ENCODE peak calls at places on chromosome 7, in ten cellular contexts. X is GM12878, P is brain microvascular endothelial cell, G is Calu3, Q is NCI-H460, D is fibroblast of mammary gland, N is Kasumi-1, U is cardiac muscle cell, W is T-helper 1 cell, E is NCI-H446. R is an unnamed sample.

GRCh38 chr7:2791390-2791789 is 52.7 kb downstream of the GNA12 start:
- DNase-seq in G (no peak), U (no peak), P (no peak), N (no peak), X (no peak), D (no peak), E (no peak), Q (no peak), W (no peak), R (no peak)

GRCh38 chr7:88566174-88566729 is 193.2 kb upstream of the ZNF804B start:
- DNase-seq in D (no peak), P (no peak), W (no peak), Q (no peak), U (no peak), G (no peak), X (no peak), N (no peak), E (no peak), R (no peak)

GRCh38 chr7:108613147-108613948 is 43.7 kb downstream of the DNAJB9 start:
- DNase-seq in Q (peak; percentile 61), D (peak; percentile 49), W (peak; percentile 32), P (peak; percentile 5), U (peak; percentile 61), N (peak; percentile 62), E (peak; percentile 76), X (no peak), G (no peak), R (no peak)

GRCh38 chr7:7720193-7720592 is 1.8 kb upstream of the RPA3 start:
- DNase-seq in Q (no peak), U (no peak), P (no peak), W (no peak), D (no peak), N (no peak), E (peak; percentile 85), X (no peak), G (no peak), R (no peak)

GRCh38 chr7:74312418-74313021 is 23.3 kb downstream of the CLIP2 start:
- DNase-seq in P (no peak), X (no peak), W (peak; percentile 60), G (no peak), E (no peak), Q (no peak), N (no peak), D (no peak), U (no peak), R (peak; percentile 58)

GRCh38 chr7:92633211-92633906 is 43.2 kb upstream of the FAM133B start:
- DNase-seq in E (peak; percentile 27), P (peak; percentile 88), D (peak; percentile 93), N (peak; percentile 95), X (no peak), G (peak; percentile 40), W (peak; percentile 75), Q (peak; percentile 56), U (peak; percentile 93), R (no peak)

GRCh38 chr7:37656913-37657530 is 26.5 kb upstream of the GPR141 start:
- DNase-seq in G (no peak), Q (no peak), D (no peak), P (no peak), N (peak; percentile 70), E (no peak), X (peak; percentile 37), W (no peak), U (no peak), R (no peak)

GRCh38 chr7:138864667-138865066 is 66.7 kb upstream of the ATP6V0A4 start:
- DNase-seq in Q (peak; percentile 63), W (peak; percentile 65), G (peak; percentile 57), U (peak; percentile 86), D (peak; percentile 92), E (no peak), N (peak; percentile 37), X (no peak), P (peak; percentile 82), R (no peak)

GRCh38 chr7:93147358-93147757 is 827 bp downstream of the SAMD9L start:
- DNase-seq in N (peak; percentile 59), E (no peak), Q (peak; percentile 8), U (peak; percentile 68), D (peak; percentile 61), X (peak; percentile 51), W (peak; percentile 68), P (peak; percentile 45), G (peak; percentile 41), R (no peak)

GRCh38 chr7:129550673-129551360 is 48.5 kb downstream of the SMKR1 start:
- DNase-seq in X (no peak), D (no peak), U (no peak), P (no peak), E (no peak), G (no peak), Q (no peak), W (no peak), N (no peak), R (no peak)

GRCh38 chr7:2266911-2267310 is 24.9 kb downstream of the NUDT1 start:
- DNase-seq in G (no peak), U (no peak), N (no peak), D (peak; percentile 67), Q (no peak), P (no peak), W (no peak), E (peak; percentile 13), X (no peak), R (no peak)

GRCh38 chr7:32942783-32943653 is 14.2 kb upstream of the FKBP9 start:
- DNase-seq in N (peak; percentile 84), U (peak; percentile 80), P (peak; percentile 51), D (peak; percentile 64), G (peak; percentile 94), W (peak; percentile 64), E (peak; percentile 77), X (no peak), Q (peak; percentile 76), R (peak; percentile 71)

GRCh38 chr7:37118029-37118428 is 330.6 kb downstream of the ELMO1 start:
- DNase-seq in X (no peak), G (no peak), E (no peak), N (no peak), Q (no peak), W (no peak), P (no peak), U (no peak), D (no peak), R (no peak)

GRCh38 chr7:47535033-47535703 is 46.7 kb downstream of the TNS3 start:
- DNase-seq in N (no peak), E (no peak), D (peak; percentile 42), Q (no peak), U (peak; percentile 21), W (no peak), G (no peak), P (no peak), X (no peak), R (no peak)

GRCh38 chr7:156903232-156903909 is 10.4 kb upstream of the LMBR1 start:
- DNase-seq in Q (no peak), D (peak; percentile 91), U (peak; percentile 53), E (peak; percentile 18), P (peak; percentile 34), X (no peak), N (no peak), W (peak; percentile 56), G (peak; percentile 58), R (peak; percentile 43)

GRCh38 chr7:140047197-140047596 is 15.6 kb downstream of the PARP12 start:
- DNase-seq in E (no peak), U (no peak), X (no peak), G (no peak), D (no peak), P (no peak), N (no peak), Q (no peak), W (no peak), R (no peak)

GRCh38 chr7:70728873-70729552 is 402.9 kb upstream of the GALNT17 start:
- DNase-seq in W (no peak), X (no peak), D (no peak), N (no peak), P (no peak), E (no peak), U (peak; percentile 28), G (no peak), Q (no peak), R (no peak)

GRCh38 chr7:91235211-91235832 is 28.9 kb upstream of the FZD1 start:
- DNase-seq in Q (no peak), G (no peak), N (no peak), W (no peak), U (no peak), D (peak; percentile 26), X (no peak), E (no peak), P (no peak), R (no peak)

GRCh38 chr7:1646957-1647891 is 22.9 kb upstream of the ELFN1 start:
- DNase-seq in D (peak; percentile 37), Q (no peak), X (no peak), N (no peak), W (no peak), G (no peak), E (peak; percentile 74), U (peak; percentile 84), P (peak; percentile 27), R (no peak)

GRCh38 chr7:139842414-139843210 is 13.5 kb downstream of the TBXAS1 start:
- DNase-seq in N (peak; percentile 30), U (peak; percentile 39), W (no peak), E (no peak), P (peak; percentile 33), G (no peak), D (peak; percentile 44), X (no peak), Q (no peak), R (no peak)

GRCh38 chr7:141752634-141753033 is 11.3 kb upstream of the TAS2R3 start:
- DNase-seq in Q (no peak), P (no peak), X (no peak), D (peak; percentile 10), N (peak; percentile 13), G (no peak), W (no peak), E (no peak), U (no peak), R (no peak)

GRCh38 chr7:152664636-152665035 is 11.3 kb downstream of the XRCC2 start:
- DNase-seq in P (no peak), D (no peak), W (no peak), G (no peak), N (no peak), Q (no peak), E (no peak), U (peak; percentile 87), X (no peak), R (no peak)

GRCh38 chr7:100515072-100515532 is 23.9 kb upstream of the AGFG2 start:
- DNase-seq in N (no peak), P (peak; percentile 17), W (no peak), G (no peak), E (peak; percentile 20), D (peak; percentile 90), X (no peak), U (peak; percentile 77), Q (peak; percentile 43), R (no peak)

GRCh38 chr7:35647171-35647574 is 47.8 kb downstream of the HERPUD2 start:
- DNase-seq in D (peak; percentile 15), N (no peak), U (peak; percentile 69), X (no peak), G (no peak), W (no peak), P (peak; percentile 7), Q (no peak), E (no peak), R (no peak)

GRCh38 chr7:156918642-156919041 is 25.7 kb upstream of the LMBR1 start:
- DNase-seq in E (no peak), G (no peak), P (no peak), W (peak; percentile 63), N (no peak), D (no peak), Q (no peak), U (no peak), X (no peak), R (no peak)

GRCh38 chr7:55251313-55251712 is 113.8 kb upstream of the LANCL2 start:
- DNase-seq in E (no peak), W (no peak), D (no peak), N (no peak), G (no peak), P (no peak), U (no peak), Q (no peak), X (no peak), R (no peak)

GRCh38 chr7:716212-716611 is 10.3 kb upstream of the DNAAF5 start:
- DNase-seq in X (no peak), P (no peak), E (no peak), W (no peak), N (no peak), G (no peak), D (no peak), U (no peak), Q (no peak), R (peak; percentile 25)

GRCh38 chr7:132456418-132456817 is 119.9 kb downstream of the PLXNA4 start:
- DNase-seq in N (no peak), G (no peak), W (no peak), D (no peak), E (no peak), U (no peak), Q (no peak), X (no peak), P (no peak), R (no peak)